ENCODE peak calls at places on chromosomes 16 and 17, in seven cellular contexts. V is testis, F is A549, K is psoas muscle, E is WERI-Rb-1, L is OCI-LY7, B is fibroblast of the aortic adventitia. R is an unnamed sample.

GRCh38 chr17:14780116-14780515 is 479.2 kb downstream of the HS3ST3B1 start:
- DNase-seq in V (no peak), F (no peak), K (no peak), E (peak; percentile 87), L (no peak), B (no peak), R (no peak)

GRCh38 chr17:79046501-79047280 is 22.7 kb downstream of the C1QTNF1 start:
- DNase-seq in V (peak; percentile 64), F (no peak), K (peak; percentile 77), E (no peak), L (no peak), B (peak; percentile 69), R (no peak)

GRCh38 chr17:63592797-63593196 is 7.9 kb upstream of the TACO1 start:
- DNase-seq in V (no peak), F (no peak), K (no peak), E (no peak), L (no peak), B (no peak), R (no peak)

GRCh38 chr17:4208228-4208627 is 55.6 kb downstream of the ANKFY1 start:
- DNase-seq in V (no peak), F (no peak), K (no peak), E (no peak), L (no peak), B (peak; percentile 77), R (no peak)

GRCh38 chr17:31754239-31754945 is 104.7 kb downstream of the COPRS start:
- DNase-seq in V (no peak), F (peak; percentile 41), K (no peak), E (no peak), L (no peak), B (peak; percentile 83), R (no peak)

GRCh38 chr16:49635009-49635350 is 220.9 kb downstream of the ZNF423 start:
- DNase-seq in V (no peak), F (no peak), K (no peak), E (no peak), L (no peak), B (no peak), R (no peak)

GRCh38 chr17:3765981-3766380 is 35.0 kb downstream of the ITGAE start:
- DNase-seq in V (no peak), F (no peak), K (no peak), E (no peak), L (no peak), B (no peak), R (no peak)

GRCh38 chr16:77540656-77541055 is 105.8 kb upstream of the ADAMTS18 start:
- DNase-seq in V (no peak), F (no peak), K (no peak), E (no peak), L (no peak), B (peak; percentile 37), R (peak; percentile 67)

GRCh38 chr17:16013943-16014407 is 14.4 kb downstream of the TTC19 start:
- DNase-seq in V (no peak), F (peak; percentile 78), K (no peak), E (no peak), L (no peak), B (peak; percentile 82), R (no peak)

GRCh38 chr16:2212362-2213324 is 2.0 kb upstream of the BRICD5 start:
- DNase-seq in V (peak; percentile 46), F (no peak), K (peak; percentile 93), E (no peak), L (no peak), B (no peak), R (no peak)

GRCh38 chr17:2267354-2267753 is 36.2 kb downstream of the SMG6 start:
- DNase-seq in V (no peak), F (no peak), K (no peak), E (no peak), L (no peak), B (no peak), R (no peak)

GRCh38 chr17:57612202-57613071 is 132.7 kb downstream of the CCDC182 start:
- DNase-seq in V (no peak), F (no peak), K (peak; percentile 9), E (peak; percentile 76), L (peak; percentile 58), B (no peak), R (no peak)

DNA sequence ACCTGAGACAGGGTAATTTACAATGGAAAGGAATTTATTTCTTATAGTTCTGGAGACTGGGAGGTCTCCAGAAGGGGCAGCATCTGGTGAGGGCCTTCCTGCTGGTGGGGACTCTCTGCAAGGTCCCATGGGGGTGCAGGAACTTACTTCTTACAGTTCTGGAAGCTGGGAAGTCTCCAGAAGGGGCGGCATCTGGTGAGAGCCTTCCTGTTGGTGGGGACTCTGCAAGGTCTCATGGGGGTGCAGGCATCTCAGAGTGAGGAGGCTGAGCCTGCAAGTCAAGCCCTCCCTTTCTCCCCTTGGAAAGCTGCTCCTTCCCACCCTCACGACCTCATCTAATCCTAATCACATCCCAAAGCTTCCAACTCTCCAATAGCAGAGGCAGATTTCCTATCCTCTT is 157.4 kb downstream of the FOXL1 start:
- DNase-seq in V (no peak), F (no peak), K (peak; percentile 20), E (peak; percentile 21), L (no peak), B (no peak), R (no peak)
- TF ChIP-seq CTCF in V (no peak), F (no peak), K (no peak), E (no peak), L (no peak), B (no peak), R (no peak)

DNA sequence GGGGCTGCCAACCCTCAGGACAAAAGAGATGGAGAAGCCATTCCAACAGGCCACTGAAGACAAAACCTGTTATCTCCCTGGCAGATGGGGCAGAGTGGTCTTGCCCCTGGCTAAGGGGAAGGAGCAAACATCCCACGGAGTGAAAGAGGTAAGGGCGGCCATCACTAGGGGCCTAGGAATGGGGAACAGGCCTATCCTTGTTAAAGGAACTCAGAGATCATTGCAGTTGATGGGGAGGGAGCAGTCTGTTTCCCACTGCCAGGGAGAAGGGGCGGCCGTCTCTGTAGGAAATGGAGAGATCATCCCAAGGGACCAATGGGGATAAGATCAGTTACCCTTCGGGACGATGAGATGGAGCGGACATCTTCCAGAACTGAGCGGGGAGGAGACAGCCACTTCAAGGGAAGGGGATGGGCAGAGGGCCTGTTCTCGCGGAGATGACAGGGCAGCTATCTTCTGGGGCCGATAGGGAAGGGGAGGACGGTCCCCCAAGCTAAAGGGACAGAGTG is 581 bp upstream of the TMEM208 start:
- DNase-seq in V (no peak), F (no peak), K (no peak), E (no peak), L (no peak), B (no peak), R (no peak)
- TF ChIP-seq CTCF in V (no peak), F (no peak), K (no peak), E (no peak), L (no peak), B (no peak), R (no peak)

GRCh38 chr16:6684076-6684673 is 648.5 kb upstream of the RBFOX1 start:
- DNase-seq in V (peak; percentile 25), F (peak; percentile 25), K (no peak), E (peak; percentile 47), L (peak; percentile 35), B (no peak), R (no peak)

GRCh38 chr16:6687593-6687992 is 645.1 kb upstream of the RBFOX1 start:
- DNase-seq in V (peak; percentile 63), F (no peak), K (no peak), E (no peak), L (no peak), B (no peak), R (no peak)

GRCh38 chr16:6682142-6682811 is 650.4 kb upstream of the RBFOX1 start:
- DNase-seq in V (peak; percentile 82), F (peak; percentile 14), K (no peak), E (peak; percentile 75), L (peak; percentile 35), B (no peak), R (no peak)
- TF ChIP-seq CTCF in V (peak; percentile 70), F (no peak), K (peak; percentile 24), E (peak; percentile 90), L (peak; percentile 85), B (peak; percentile 15), R (no peak)

DNA sequence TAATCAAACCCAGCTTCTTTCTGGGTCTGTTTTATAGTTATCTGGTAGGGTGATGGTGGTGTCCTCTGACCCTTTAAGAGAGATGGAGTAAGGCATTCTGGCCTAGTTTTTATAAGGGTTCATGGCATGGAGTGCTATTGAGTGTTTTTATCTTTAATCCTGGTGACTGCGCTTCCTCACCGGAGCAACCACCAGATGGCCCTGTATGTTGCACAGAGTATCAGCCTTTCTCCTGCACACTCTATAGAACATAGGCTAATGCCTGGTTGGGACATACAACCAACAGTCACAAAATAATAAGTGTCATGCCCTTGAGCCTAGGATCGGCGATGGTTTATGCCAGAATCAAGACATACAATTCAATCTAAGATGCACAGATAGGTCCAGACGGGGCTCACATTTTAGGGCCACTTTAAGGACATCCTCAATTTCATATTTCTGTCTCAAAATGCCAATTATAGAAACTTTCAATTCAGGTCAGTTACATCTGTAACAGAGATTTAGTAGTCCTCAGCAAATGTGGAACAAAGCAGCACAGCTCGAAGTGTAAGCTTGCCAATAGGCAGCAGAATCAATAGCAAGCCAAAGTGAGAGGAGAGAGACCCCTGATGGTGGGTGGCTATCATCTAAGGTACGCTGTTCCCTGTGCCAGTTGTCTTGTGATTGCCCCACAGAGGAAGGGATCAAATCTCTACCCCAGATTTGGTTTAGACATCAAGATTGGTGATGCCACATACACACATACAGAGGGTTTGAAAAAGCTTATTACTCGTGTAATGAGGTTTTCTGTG is 37.2 kb upstream of the HOXB9 start:
- DNase-seq in V (no peak), F (no peak), K (no peak), E (no peak), L (no peak), B (no peak), R (no peak)
- TF ChIP-seq CTCF in V (no peak), F (no peak), K (no peak), E (peak; percentile 52), L (peak; percentile 39), B (no peak), R (no peak)

DNA sequence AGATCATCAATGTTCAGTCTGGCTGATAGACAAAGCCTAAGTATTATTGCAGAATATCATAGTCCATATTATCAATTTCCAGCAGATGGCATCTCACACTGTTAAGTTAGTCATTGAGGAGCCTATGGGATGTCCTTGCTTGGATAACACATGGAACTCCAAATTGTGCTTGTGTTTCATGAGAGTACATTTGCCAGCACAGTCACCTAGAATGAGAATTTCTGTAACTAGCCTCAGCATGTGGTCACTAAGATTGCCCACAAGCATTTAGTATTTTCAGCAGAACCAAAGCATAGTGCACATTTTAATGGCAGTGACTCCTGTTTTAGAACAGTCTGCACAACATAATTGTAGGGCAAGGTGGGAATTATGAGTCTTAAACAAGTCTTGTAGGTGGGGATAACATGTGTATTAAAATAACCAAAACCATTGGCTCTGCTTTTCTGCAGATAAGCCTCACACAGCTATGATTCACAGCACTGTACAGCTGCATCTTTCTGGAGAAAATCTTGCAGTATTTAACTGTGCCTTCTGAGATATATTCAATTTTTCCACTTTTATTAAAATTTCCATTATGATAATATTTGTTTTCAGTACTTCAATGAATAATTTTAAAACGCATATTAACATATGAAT is 882.8 kb upstream of the SOX9 start:
- DNase-seq in V (no peak), F (peak; percentile 37), K (no peak), E (no peak), L (peak; percentile 39), B (peak; percentile 4), R (peak; percentile 32)
- TF ChIP-seq CTCF in V (no peak), F (peak; percentile 43), K (no peak), E (no peak), L (peak; percentile 77), B (no peak), R (peak; percentile 43)

R was measured in AG09319.